ENCODE peak calls at places on chromosomes 3 and 15, in seven cellular contexts. W is IMR-90, Y is H9, E is mesendoderm, L is neuronal stem cell, D is H1, C is trophoblast cell. Z is an unnamed sample.

GRCh38 chr3:194200422-194201060 is 64.6 kb downstream of the HES1 start:
- DNase-seq in W (no peak), Y (no peak), E (no peak), L (no peak), D (no peak), C (peak), Z (no peak)

GRCh38 chr15:58454950-58455401 is 23.2 kb downstream of the LIPC start:
- DNase-seq in W (no peak), Y (no peak), E (no peak), L (no peak), D (no peak), C (no peak), Z (no peak)

GRCh38 chr3:14261229-14261628 is 82.6 kb downstream of the LSM3 start:
- DNase-seq in W (peak), Y (peak), E (peak), L (peak), D (no peak), C (peak), Z (peak)

GRCh38 chr3:48422272-48422671 is 7.6 kb downstream of the PLXNB1 start:
- DNase-seq in W (no peak), Y (peak), E (no peak), L (no peak), D (no peak), C (no peak), Z (no peak)

GRCh38 chr15:87939838-87940457 is 316.6 kb downstream of the NTRK3 start:
- DNase-seq in W (no peak), Y (no peak), E (no peak), L (no peak), D (no peak), C (no peak), Z (no peak)

GRCh38 chr15:70902105-70902504 is 9.5 kb downstream of the LRRC49 start:
- DNase-seq in W (peak), Y (no peak), E (peak), L (no peak), D (no peak), C (peak), Z (peak)

GRCh38 chr15:49458145-49458544 is 35.1 kb downstream of the FGF7 start:
- DNase-seq in W (peak), Y (no peak), E (no peak), L (no peak), D (no peak), C (no peak), Z (no peak)

GRCh38 chr3:105253225-105253624 is 113.5 kb upstream of the ALCAM start:
- DNase-seq in W (no peak), Y (no peak), E (peak), L (peak), D (no peak), C (no peak), Z (no peak)

GRCh38 chr3:114071786-114072185 is 15.2 kb downstream of the QTRT2 start:
- DNase-seq in W (no peak), Y (no peak), E (no peak), L (no peak), D (no peak), C (no peak), Z (no peak)

GRCh38 chr3:134326126-134326525 is 48.1 kb downstream of the AMOTL2 start:
- DNase-seq in W (no peak), Y (peak), E (peak), L (no peak), D (no peak), C (no peak), Z (no peak)

GRCh38 chr3:104316118-104316517 is 1050.6 kb upstream of the ALCAM start:
- DNase-seq in W (peak), Y (no peak), E (no peak), L (no peak), D (no peak), C (no peak), Z (no peak)

GRCh38 chr3:195001961-195002861 is 268.7 kb downstream of the XXYLT1 start:
- DNase-seq in W (peak), Y (peak), E (peak), L (peak), D (peak), C (peak), Z (peak)

GRCh38 chr3:186406669-186407635 is 44.9 kb upstream of the DGKG start:
- DNase-seq in W (no peak), Y (no peak), E (no peak), L (no peak), D (no peak), C (no peak), Z (no peak)

GRCh38 chr15:25618161-25618560 is 179.3 kb upstream of the UBE3A start:
- DNase-seq in W (no peak), Y (no peak), E (no peak), L (no peak), D (no peak), C (no peak), Z (no peak)

GRCh38 chr3:48637305-48637704 is 2.0 kb upstream of the SLC26A6 start:
- DNase-seq in W (no peak), Y (no peak), E (peak), L (no peak), D (no peak), C (no peak), Z (no peak)

GRCh38 chr15:101568304-101568703 is 78.8 kb upstream of the PCSK6 start:
- DNase-seq in W (no peak), Y (no peak), E (no peak), L (no peak), D (no peak), C (no peak), Z (no peak)

GRCh38 chr15:62656071-62656470 is 386.5 kb upstream of the TPM1 start:
- DNase-seq in W (no peak), Y (no peak), E (no peak), L (no peak), D (no peak), C (no peak), Z (no peak)

GRCh38 chr3:187288176-187288893 is 3.2 kb downstream of the MASP1 start:
- DNase-seq in W (no peak), Y (no peak), E (no peak), L (no peak), D (no peak), C (no peak), Z (no peak)

GRCh38 chr3:115239717-115240116 is 92.6 kb upstream of the ZBTB20 start:
- DNase-seq in W (peak), Y (no peak), E (no peak), L (no peak), D (no peak), C (peak), Z (peak)

GRCh38 chr15:71581406-71581930 is 228.9 kb upstream of the NR2E3 start:
- DNase-seq in W (no peak), Y (no peak), E (no peak), L (no peak), D (no peak), C (no peak), Z (no peak)

DNA sequence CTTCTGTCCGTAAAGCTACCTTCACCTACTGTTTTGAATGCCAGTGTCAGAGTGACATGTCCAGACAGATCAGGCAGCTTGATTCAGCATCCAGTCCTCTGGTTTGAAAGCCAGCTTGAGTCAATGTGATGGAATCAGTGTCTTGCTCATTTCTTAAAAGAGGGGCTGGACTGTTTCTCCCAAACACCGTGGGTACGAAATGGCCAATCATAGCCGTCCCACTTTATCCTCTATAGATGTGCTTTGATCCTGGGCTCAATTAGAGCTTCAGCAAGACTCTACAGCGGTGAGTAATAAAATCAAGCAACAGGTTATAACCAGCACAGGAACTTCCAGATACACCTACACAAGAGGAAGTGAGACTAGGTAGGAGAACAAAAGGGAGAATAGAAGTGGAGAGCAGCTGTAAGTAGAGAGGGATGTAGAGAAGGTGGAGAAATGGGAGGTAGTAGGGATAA is 17.0 kb upstream of the OR5K1 start:
- DNase-seq in W (no peak), Y (no peak), E (no peak), L (peak), D (no peak), C (no peak), Z (no peak)
- H2BK5ac ChIP-seq in W (no peak), Y (no peak), E (no peak), L (no peak), D (no peak), C (no peak), Z (no peak)

GRCh38 chr3:148981236-148981635 is 10.1 kb upstream of the GYG1 start:
- DNase-seq in W (no peak), Y (no peak), E (no peak), L (no peak), D (no peak), C (no peak), Z (no peak)
- H2BK5ac ChIP-seq in W (no peak), Y (no peak), E (no peak), L (no peak), D (no peak), C (no peak), Z (no peak)

GRCh38 chr3:64329037-64329436 is 103.8 kb upstream of the PRICKLE2 start:
- DNase-seq in W (no peak), Y (no peak), E (peak), L (no peak), D (no peak), C (no peak), Z (no peak)

GRCh38 chr3:64327039-64327804 is 102.0 kb upstream of the PRICKLE2 start:
- DNase-seq in W (no peak), Y (no peak), E (no peak), L (no peak), D (no peak), C (peak), Z (peak)

GRCh38 chr3:64331605-64332004 is 106.3 kb upstream of the PRICKLE2 start:
- DNase-seq in W (no peak), Y (no peak), E (no peak), L (no peak), D (no peak), C (peak), Z (no peak)

GRCh38 chr3:64332461-64333350 is 107.4 kb upstream of the PRICKLE2 start:
- DNase-seq in W (peak), Y (no peak), E (no peak), L (no peak), D (no peak), C (peak), Z (peak)
- H2BK5ac ChIP-seq in W (peak), Y (no peak), E (no peak), L (no peak), D (no peak), C (no peak), Z (peak)

GRCh38 chr15:39323706-39324105 is 257.2 kb upstream of the THBS1 start:
- DNase-seq in W (no peak), Y (no peak), E (no peak), L (no peak), D (no peak), C (no peak), Z (no peak)

GRCh38 chr15:39331584-39331983 is 249.3 kb upstream of the THBS1 start:
- DNase-seq in W (no peak), Y (no peak), E (no peak), L (no peak), D (no peak), C (no peak), Z (no peak)

GRCh38 chr15:39321977-39322376 is 258.9 kb upstream of the THBS1 start:
- DNase-seq in W (peak), Y (no peak), E (no peak), L (no peak), D (no peak), C (no peak), Z (no peak)

GRCh38 chr15:39323157-39323556 is 257.7 kb upstream of the THBS1 start:
- DNase-seq in W (no peak), Y (no peak), E (no peak), L (no peak), D (no peak), C (no peak), Z (no peak)

GRCh38 chr15:39327005-39327725 is 253.7 kb upstream of the THBS1 start:
- DNase-seq in W (no peak), Y (no peak), E (no peak), L (no peak), D (no peak), C (peak), Z (no peak)
- H2BK5ac ChIP-seq in W (no peak), Y (no peak), E (no peak), L (no peak), D (no peak), C (no peak), Z (no peak)

GRCh38 chr3:97245201-97245910 is 431.0 kb downstream of the EPHA6 start:
- DNase-seq in W (no peak), Y (no peak), E (no peak), L (no peak), D (no peak), C (no peak), Z (no peak)
- H2BK5ac ChIP-seq in W (no peak), Y (no peak), E (no peak), L (no peak), D (no peak), C (no peak), Z (no peak)

GRCh38 chr15:75167588-75168076 is 34.0 kb upstream of the C15orf39 start:
- DNase-seq in W (peak), Y (no peak), E (no peak), L (no peak), D (no peak), C (peak), Z (peak)
- H2BK5ac ChIP-seq in W (no peak), Y (no peak), E (no peak), L (no peak), D (no peak), C (no peak), Z (no peak)

DNA sequence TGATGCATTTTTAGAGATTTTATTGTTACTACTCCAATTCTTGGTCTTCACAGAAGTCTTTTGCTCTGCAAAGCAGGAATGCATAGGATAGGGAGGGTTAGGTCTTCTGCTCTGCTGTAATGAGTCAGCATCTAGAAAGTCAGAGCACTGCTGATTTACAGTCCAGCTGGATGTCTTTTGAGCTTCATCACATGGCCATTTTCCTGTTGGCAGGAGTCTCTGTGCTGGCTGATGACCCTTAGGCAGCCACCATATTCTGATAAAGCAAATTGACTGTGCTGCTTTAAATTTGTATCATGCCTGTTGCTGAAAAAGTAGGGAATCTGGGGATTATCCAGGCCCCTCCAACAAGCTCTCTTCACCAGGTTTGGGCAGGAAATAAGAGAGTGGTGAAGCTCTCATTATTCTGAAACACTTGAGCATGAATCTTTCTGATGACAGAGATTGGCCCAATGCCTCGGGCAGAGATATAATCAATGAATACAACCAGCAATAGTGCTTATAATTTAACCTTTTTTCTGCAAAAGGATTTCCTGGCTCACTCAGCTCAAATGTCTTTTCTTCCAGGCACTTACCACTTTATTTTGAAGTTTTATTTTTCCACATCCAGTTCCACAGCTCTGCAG is 9.7 kb upstream of the CRBN start:
- DNase-seq in W (peak), Y (no peak), E (no peak), L (no peak), D (no peak), C (no peak), Z (peak)
- H2BK5ac ChIP-seq in W (no peak), Y (no peak), E (no peak), L (no peak), D (no peak), C (no peak), Z (no peak)